ENCODE peak calls at places on chromosomes 13 and 19, in four cellular contexts. One of them, this sample, is unnamed.

GRCh38 chr13:98195054-98195791 is 18.2 kb upstream of the RNF113B start:
- DNase-seq in NCI-H460: no peak
- DNase-seq in NCI-H510A treated with DMSO at 0.1 percent for 48 hours: no peak
- DNase-seq in HT-29: no peak
- DNase-seq in this sample: no peak

GRCh38 chr19:48683349-48683748 is 10.5 kb upstream of the NTN5 start:
- DNase-seq in NCI-H510A treated with DMSO at 0.1 percent for 48 hours: no peak
- DNase-seq in HT-29: no peak
- DNase-seq in NCI-H460: no peak
- DNase-seq in this sample: no peak

GRCh38 chr19:33535176-33535575 is 13.6 kb upstream of the PEPD start:
- DNase-seq in HT-29: no peak
- DNase-seq in NCI-H510A treated with DMSO at 0.1 percent for 48 hours: no peak
- DNase-seq in NCI-H460: no peak
- DNase-seq in this sample: no peak

GRCh38 chr13:30464496-30465351 is 1.0 kb downstream of the HMGB1 start:
- DNase-seq in NCI-H460: peak; percentile 58
- DNase-seq in NCI-H510A treated with DMSO at 0.1 percent for 48 hours: no peak
- DNase-seq in HT-29: peak; percentile 81
- DNase-seq in this sample: peak; percentile 70

GRCh38 chr13:36436811-36437210 is 4.5 kb downstream of the CCNA1 start:
- DNase-seq in NCI-H460: no peak
- DNase-seq in NCI-H510A treated with DMSO at 0.1 percent for 48 hours: no peak
- DNase-seq in HT-29: no peak
- DNase-seq in this sample: no peak

GRCh38 chr19:40313229-40313983 is 28.3 kb upstream of the AKT2 start:
- DNase-seq in NCI-H460: no peak
- DNase-seq in HT-29: no peak
- DNase-seq in NCI-H510A treated with DMSO at 0.1 percent for 48 hours: no peak
- DNase-seq in this sample: no peak

GRCh38 chr13:95677564-95678386 is 836 bp downstream of the DNAJC3 start:
- DNase-seq in NCI-H510A treated with DMSO at 0.1 percent for 48 hours: no peak
- DNase-seq in NCI-H460: peak; percentile 3
- DNase-seq in HT-29: peak; percentile 59
- DNase-seq in this sample: no peak

GRCh38 chr19:13195678-13196077 is 45.5 kb downstream of the IER2 start:
- DNase-seq in NCI-H510A treated with DMSO at 0.1 percent for 48 hours: peak; percentile 32
- DNase-seq in HT-29: peak; percentile 68
- DNase-seq in NCI-H460: peak; percentile 4
- DNase-seq in this sample: peak; percentile 64

GRCh38 chr13:67238861-67239260 is 8.7 kb upstream of the PCDH9 start:
- DNase-seq in HT-29: no peak
- DNase-seq in NCI-H510A treated with DMSO at 0.1 percent for 48 hours: no peak
- DNase-seq in NCI-H460: no peak
- DNase-seq in this sample: no peak

GRCh38 chr19:33409906-33410685 is 36.6 kb downstream of the CEBPG start:
- DNase-seq in NCI-H510A treated with DMSO at 0.1 percent for 48 hours: no peak
- DNase-seq in HT-29: no peak
- DNase-seq in NCI-H460: no peak
- DNase-seq in this sample: no peak

GRCh38 chr13:46521921-46522691 is 30.9 kb upstream of the LRCH1 start:
- DNase-seq in NCI-H460: no peak
- DNase-seq in NCI-H510A treated with DMSO at 0.1 percent for 48 hours: no peak
- DNase-seq in HT-29: no peak
- DNase-seq in this sample: no peak

GRCh38 chr13:72255908-72256307 is 388.9 kb upstream of the DACH1 start:
- DNase-seq in HT-29: peak; percentile 78
- DNase-seq in NCI-H460: peak; percentile 46
- DNase-seq in NCI-H510A treated with DMSO at 0.1 percent for 48 hours: no peak
- DNase-seq in this sample: peak; percentile 5

GRCh38 chr19:31890230-31890629 is 455.2 kb upstream of the ZNF507 start:
- DNase-seq in NCI-H460: no peak
- DNase-seq in NCI-H510A treated with DMSO at 0.1 percent for 48 hours: no peak
- DNase-seq in HT-29: no peak
- DNase-seq in this sample: no peak

GRCh38 chr19:49439841-49440240 is 1.5 kb downstream of the SLC17A7 start:
- DNase-seq in NCI-H510A treated with DMSO at 0.1 percent for 48 hours: no peak
- DNase-seq in NCI-H460: no peak
- DNase-seq in HT-29: no peak
- DNase-seq in this sample: no peak

GRCh38 chr13:113904411-113904810 is 40.5 kb upstream of the GAS6 start:
- DNase-seq in NCI-H460: peak; percentile 36
- DNase-seq in NCI-H510A treated with DMSO at 0.1 percent for 48 hours: no peak
- DNase-seq in HT-29: peak; percentile 66
- DNase-seq in this sample: peak; percentile 28

GRCh38 chr19:56601375-56601774 is 6.3 kb downstream of the ZNF71 start:
- DNase-seq in NCI-H510A treated with DMSO at 0.1 percent for 48 hours: no peak
- DNase-seq in NCI-H460: no peak
- DNase-seq in HT-29: no peak
- DNase-seq in this sample: no peak

GRCh38 chr19:10927691-10928562 is 512 bp downstream of the YIPF2 start:
- DNase-seq in NCI-H460: no peak
- DNase-seq in HT-29: no peak
- DNase-seq in NCI-H510A treated with DMSO at 0.1 percent for 48 hours: no peak
- DNase-seq in this sample: no peak

GRCh38 chr13:79659161-79659560 is 178.2 kb downstream of the NDFIP2 start:
- DNase-seq in NCI-H510A treated with DMSO at 0.1 percent for 48 hours: no peak
- DNase-seq in NCI-H460: no peak
- DNase-seq in HT-29: no peak
- DNase-seq in this sample: no peak

GRCh38 chr19:7636691-7637373 is at the start of gene STXBP2:
- DNase-seq in NCI-H460: peak; percentile 42
- DNase-seq in HT-29: peak; percentile 76
- DNase-seq in NCI-H510A treated with DMSO at 0.1 percent for 48 hours: peak; percentile 75
- DNase-seq in this sample: peak; percentile 88

GRCh38 chr19:37872383-37872782 is 34.0 kb downstream of the WDR87 start:
- DNase-seq in HT-29: no peak
- DNase-seq in NCI-H460: no peak
- DNase-seq in NCI-H510A treated with DMSO at 0.1 percent for 48 hours: no peak
- DNase-seq in this sample: no peak

GRCh38 chr13:43006893-43007631 is 15.0 kb upstream of the EPSTI1 start:
- DNase-seq in HT-29: no peak
- DNase-seq in NCI-H460: no peak
- DNase-seq in NCI-H510A treated with DMSO at 0.1 percent for 48 hours: no peak
- DNase-seq in this sample: no peak

This sample was measured in Calu3.